ENCODE peak calls at places on chromosomes 12 and 14, in four cellular contexts. One of them, this sample, is unnamed.

GRCh38 chr14:32607399-32607798 is 278.3 kb downstream of the AKAP6 start:
- DNase-seq in aorta: no peak
- DNase-seq in brain microvascular endothelial cell: no peak
- DNase-seq in right atrium auricular region: no peak
- DNase-seq in this sample: no peak

GRCh38 chr14:73500360-73500759 is 9.6 kb downstream of the RIOX1 start:
- DNase-seq in right atrium auricular region: no peak
- DNase-seq in aorta: no peak
- DNase-seq in brain microvascular endothelial cell: no peak
- DNase-seq in this sample: no peak

GRCh38 chr14:50410016-50410530 is 13.4 kb upstream of the CDKL1 start:
- DNase-seq in aorta: no peak
- DNase-seq in right atrium auricular region: no peak
- DNase-seq in brain microvascular endothelial cell: no peak
- DNase-seq in this sample: no peak

GRCh38 chr12:101485015-101485414 is 9.9 kb downstream of the SPIC start:
- DNase-seq in brain microvascular endothelial cell: no peak
- DNase-seq in aorta: no peak
- DNase-seq in right atrium auricular region: no peak
- DNase-seq in this sample: no peak

GRCh38 chr12:47817272-47818006 is 2.3 kb downstream of the HDAC7 start:
- DNase-seq in right atrium auricular region: no peak
- DNase-seq in aorta: peak; percentile 69
- DNase-seq in brain microvascular endothelial cell: no peak
- DNase-seq in this sample: no peak

GRCh38 chr12:49244161-49244560 is 20.7 kb upstream of the TUBA1C start:
- DNase-seq in brain microvascular endothelial cell: peak; percentile 61
- DNase-seq in aorta: no peak
- DNase-seq in right atrium auricular region: no peak
- DNase-seq in this sample: peak; percentile 72

GRCh38 chr14:37090026-37090425 is 82.4 kb downstream of the SLC25A21 start:
- DNase-seq in brain microvascular endothelial cell: no peak
- DNase-seq in right atrium auricular region: no peak
- DNase-seq in aorta: no peak
- DNase-seq in this sample: no peak

GRCh38 chr14:77184396-77185092 is 2.9 kb downstream of the TMEM63C start:
- DNase-seq in aorta: no peak
- DNase-seq in right atrium auricular region: peak; percentile 51
- DNase-seq in brain microvascular endothelial cell: no peak
- DNase-seq in this sample: no peak

GRCh38 chr12:94140556-94140955 is 7.8 kb upstream of the PLXNC1 start:
- DNase-seq in aorta: no peak
- DNase-seq in right atrium auricular region: no peak
- DNase-seq in brain microvascular endothelial cell: no peak
- DNase-seq in this sample: no peak

GRCh38 chr12:6788972-6789905 is at the start of gene CD4:
- DNase-seq in brain microvascular endothelial cell: no peak
- DNase-seq in right atrium auricular region: peak; percentile 73
- DNase-seq in aorta: no peak
- DNase-seq in this sample: no peak

GRCh38 chr12:16329594-16329993 is 17.9 kb upstream of the MGST1 start:
- DNase-seq in brain microvascular endothelial cell: no peak
- DNase-seq in right atrium auricular region: no peak
- DNase-seq in aorta: no peak
- DNase-seq in this sample: no peak

GRCh38 chr12:7060353-7060954 is at the start of gene C1S:
- DNase-seq in right atrium auricular region: peak; percentile 92
- DNase-seq in aorta: peak; percentile 87
- DNase-seq in brain microvascular endothelial cell: peak; percentile 90
- DNase-seq in this sample: peak; percentile 89

GRCh38 chr14:88841741-88842140 is 17.3 kb downstream of the TTC8 start:
- DNase-seq in right atrium auricular region: no peak
- DNase-seq in brain microvascular endothelial cell: no peak
- DNase-seq in aorta: no peak
- DNase-seq in this sample: no peak

GRCh38 chr14:90288646-90289355 is 32.4 kb downstream of the PSMC1 start:
- DNase-seq in brain microvascular endothelial cell: no peak
- DNase-seq in right atrium auricular region: peak; percentile 59
- DNase-seq in aorta: no peak
- DNase-seq in this sample: no peak

GRCh38 chr14:50823763-50824636 is 7.0 kb downstream of the NIN start:
- DNase-seq in right atrium auricular region: no peak
- DNase-seq in brain microvascular endothelial cell: no peak
- DNase-seq in aorta: no peak
- DNase-seq in this sample: no peak

GRCh38 chr12:98595152-98595988 is 1.9 kb downstream of the SLC25A3 start:
- DNase-seq in brain microvascular endothelial cell: peak; percentile 25
- DNase-seq in aorta: no peak
- DNase-seq in right atrium auricular region: no peak
- DNase-seq in this sample: peak; percentile 75

GRCh38 chr12:116539361-116539771 is 19.8 kb upstream of the MAP1LC3B2 start:
- DNase-seq in right atrium auricular region: no peak
- DNase-seq in brain microvascular endothelial cell: no peak
- DNase-seq in aorta: no peak
- DNase-seq in this sample: no peak

GRCh38 chr12:69570545-69571399 is 14.5 kb upstream of the CCT2 start:
- DNase-seq in brain microvascular endothelial cell: peak; percentile 64
- DNase-seq in right atrium auricular region: no peak
- DNase-seq in aorta: no peak
- DNase-seq in this sample: peak; percentile 68

GRCh38 chr12:3200032-3200617 is 122.9 kb downstream of the TSPAN9 start:
- DNase-seq in aorta: peak; percentile 86
- DNase-seq in brain microvascular endothelial cell: peak; percentile 43
- DNase-seq in right atrium auricular region: no peak
- DNase-seq in this sample: no peak

GRCh38 chr14:53896773-53897172 is 59.9 kb downstream of the BMP4 start:
- DNase-seq in aorta: no peak
- DNase-seq in brain microvascular endothelial cell: no peak
- DNase-seq in right atrium auricular region: no peak
- DNase-seq in this sample: no peak

GRCh38 chr14:53432378-53432802 is 279.3 kb upstream of the DDHD1 start:
- DNase-seq in brain microvascular endothelial cell: peak; percentile 6
- DNase-seq in aorta: no peak
- DNase-seq in right atrium auricular region: no peak
- DNase-seq in this sample: peak; percentile 9

GRCh38 chr14:93953263-93953662 is 23.1 kb downstream of the ASB2 start:
- DNase-seq in right atrium auricular region: no peak
- DNase-seq in brain microvascular endothelial cell: no peak
- DNase-seq in aorta: no peak
- DNase-seq in this sample: no peak

GRCh38 chr12:3293013-3293412 is 198.0 kb upstream of the PRMT8 start:
- DNase-seq in right atrium auricular region: no peak
- DNase-seq in aorta: no peak
- DNase-seq in brain microvascular endothelial cell: no peak
- DNase-seq in this sample: no peak

GRCh38 chr14:30225171-30225570 is 297.5 kb upstream of the PRKD1 start:
- DNase-seq in brain microvascular endothelial cell: peak; percentile 8
- DNase-seq in aorta: no peak
- DNase-seq in right atrium auricular region: no peak
- DNase-seq in this sample: no peak

GRCh38 chr14:101965796-101966718 is 1.7 kb downstream of the DYNC1H1 start:
- DNase-seq in right atrium auricular region: no peak
- DNase-seq in brain microvascular endothelial cell: no peak
- DNase-seq in aorta: no peak
- DNase-seq in this sample: peak; percentile 27

GRCh38 chr12:17326649-17327048 is 720.7 kb upstream of the LMO3 start:
- DNase-seq in right atrium auricular region: no peak
- DNase-seq in brain microvascular endothelial cell: no peak
- DNase-seq in aorta: no peak
- DNase-seq in this sample: no peak

GRCh38 chr12:12719496-12719895 is 2.3 kb downstream of the CDKN1B start:
- DNase-seq in aorta: no peak
- DNase-seq in brain microvascular endothelial cell: no peak
- DNase-seq in right atrium auricular region: no peak
- DNase-seq in this sample: no peak

GRCh38 chr14:35704793-35705493 is 104.2 kb downstream of the RALGAPA1 start:
- DNase-seq in right atrium auricular region: no peak
- DNase-seq in brain microvascular endothelial cell: no peak
- DNase-seq in aorta: no peak
- DNase-seq in this sample: no peak

GRCh38 chr14:103739793-103740501 is 24.3 kb downstream of the ZFYVE21 start:
- DNase-seq in brain microvascular endothelial cell: no peak
- DNase-seq in aorta: peak; percentile 72
- DNase-seq in right atrium auricular region: no peak
- DNase-seq in this sample: no peak

GRCh38 chr12:103431950-103432349 is 63.8 kb downstream of the C12orf42 start:
- DNase-seq in brain microvascular endothelial cell: no peak
- DNase-seq in right atrium auricular region: no peak
- DNase-seq in aorta: no peak
- DNase-seq in this sample: no peak

GRCh38 chr12:10735428-10735827 is 12.3 kb upstream of the YBX3 start:
- DNase-seq in brain microvascular endothelial cell: no peak
- DNase-seq in aorta: no peak
- DNase-seq in right atrium auricular region: no peak
- DNase-seq in this sample: no peak

GRCh38 chr14:56592746-56593544 is 13.3 kb downstream of the TMEM260 start:
- DNase-seq in brain microvascular endothelial cell: no peak
- DNase-seq in aorta: no peak
- DNase-seq in right atrium auricular region: no peak
- DNase-seq in this sample: no peak

GRCh38 chr12:49507139-49507538 is 31.7 kb upstream of the KCNH3 start:
- DNase-seq in aorta: no peak
- DNase-seq in brain microvascular endothelial cell: peak; percentile 96
- DNase-seq in right atrium auricular region: no peak
- DNase-seq in this sample: peak; percentile 78

GRCh38 chr14:67547224-67547780 is 14.2 kb downstream of the PLEKHH1 start:
- DNase-seq in brain microvascular endothelial cell: no peak
- DNase-seq in right atrium auricular region: no peak
- DNase-seq in aorta: no peak
- DNase-seq in this sample: no peak

GRCh38 chr14:23882884-23883283 is 70.7 kb upstream of the DHRS4 start:
- DNase-seq in aorta: no peak
- DNase-seq in brain microvascular endothelial cell: no peak
- DNase-seq in right atrium auricular region: no peak
- DNase-seq in this sample: no peak

GRCh38 chr14:60981626-60982455 is 796 bp downstream of the SLC38A6 start:
- DNase-seq in brain microvascular endothelial cell: peak; percentile 74
- DNase-seq in right atrium auricular region: no peak
- DNase-seq in aorta: no peak
- DNase-seq in this sample: no peak

GRCh38 chr14:90658541-90658967 is 157.7 kb downstream of the TTC7B start:
- DNase-seq in brain microvascular endothelial cell: peak; percentile 78
- DNase-seq in aorta: no peak
- DNase-seq in right atrium auricular region: no peak
- DNase-seq in this sample: no peak

GRCh38 chr14:79483472-79483871 is 727.8 kb downstream of the DIO2 start:
- DNase-seq in aorta: no peak
- DNase-seq in brain microvascular endothelial cell: peak; percentile 88
- DNase-seq in right atrium auricular region: no peak
- DNase-seq in this sample: peak; percentile 9

GRCh38 chr14:57714487-57714899 is 151.4 kb downstream of the SLC35F4 start:
- DNase-seq in brain microvascular endothelial cell: no peak
- DNase-seq in aorta: no peak
- DNase-seq in right atrium auricular region: no peak
- DNase-seq in this sample: no peak
- H3K4me3 ChIP-seq in brain microvascular endothelial cell: no peak overlapping the region
- H3K4me3 ChIP-seq in aorta: no peak overlapping the region
- H3K4me3 ChIP-seq in right atrium auricular region: no peak overlapping the region
- H3K4me3 ChIP-seq in this sample: no peak overlapping the region

GRCh38 chr12:54414191-54414525 is 4.9 kb downstream of the ITGA5 start:
- DNase-seq in right atrium auricular region: no peak
- DNase-seq in brain microvascular endothelial cell: no peak
- DNase-seq in aorta: no peak
- DNase-seq in this sample: no peak
- H3K4me3 ChIP-seq in right atrium auricular region: peak overlapping the region; percentile 9
- H3K4me3 ChIP-seq in brain microvascular endothelial cell: no peak overlapping the region
- H3K4me3 ChIP-seq in aorta: peak overlapping the region; percentile 40
- H3K4me3 ChIP-seq in this sample: no peak overlapping the region

GRCh38 chr14:64764641-64765520 is 60.7 kb downstream of the PLEKHG3 start:
- DNase-seq in brain microvascular endothelial cell: peak; percentile 70
- DNase-seq in right atrium auricular region: peak; percentile 79
- DNase-seq in aorta: peak; percentile 91
- DNase-seq in this sample: peak; percentile 33
- H3K4me3 ChIP-seq in brain microvascular endothelial cell: peak overlapping the region; percentile 44
- H3K4me3 ChIP-seq in right atrium auricular region: no peak overlapping the region
- H3K4me3 ChIP-seq in aorta: no peak overlapping the region
- H3K4me3 ChIP-seq in this sample: no peak overlapping the region

GRCh38 chr14:100668352-100668751 is 58.3 kb upstream of the DLK1 start:
- DNase-seq in aorta: no peak
- DNase-seq in right atrium auricular region: no peak
- DNase-seq in brain microvascular endothelial cell: no peak
- DNase-seq in this sample: no peak
- H3K4me3 ChIP-seq in aorta: no peak overlapping the region
- H3K4me3 ChIP-seq in right atrium auricular region: no peak overlapping the region
- H3K4me3 ChIP-seq in brain microvascular endothelial cell: no peak overlapping the region
- H3K4me3 ChIP-seq in this sample: no peak overlapping the region

GRCh38 chr12:25364529-25365339 is 114.0 kb upstream of the KRAS start:
- DNase-seq in right atrium auricular region: no peak
- DNase-seq in brain microvascular endothelial cell: no peak
- DNase-seq in aorta: no peak
- DNase-seq in this sample: no peak
- H3K4me3 ChIP-seq in right atrium auricular region: no peak overlapping the region
- H3K4me3 ChIP-seq in brain microvascular endothelial cell: no peak overlapping the region
- H3K4me3 ChIP-seq in aorta: no peak overlapping the region
- H3K4me3 ChIP-seq in this sample: no peak overlapping the region

DNA sequence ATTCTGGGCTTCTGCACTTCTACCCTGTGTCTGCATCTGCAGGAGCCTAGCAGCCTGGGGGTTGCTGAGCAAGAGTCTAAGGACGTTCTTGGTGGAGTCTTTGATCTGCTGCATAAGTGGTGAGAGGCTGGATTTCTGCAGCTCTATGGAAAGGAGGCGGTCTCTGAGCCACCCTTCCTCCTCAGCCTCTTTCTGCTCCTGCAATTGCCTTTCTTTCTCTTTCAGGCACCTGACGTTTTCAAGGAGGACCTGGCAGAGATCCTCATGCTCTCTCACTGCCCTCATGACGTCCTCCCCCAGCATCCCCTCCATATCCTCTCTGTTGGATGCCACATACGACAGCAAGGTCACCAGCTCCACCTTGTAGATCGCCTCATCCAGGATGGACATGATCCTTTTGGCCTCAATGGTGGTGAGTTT is 13.6 kb upstream of the TPCN1 start:
- DNase-seq in aorta: peak; percentile 52
- DNase-seq in right atrium auricular region: no peak
- DNase-seq in brain microvascular endothelial cell: no peak
- DNase-seq in this sample: no peak
- H3K4me3 ChIP-seq in aorta: no peak overlapping the region
- H3K4me3 ChIP-seq in right atrium auricular region: no peak overlapping the region
- H3K4me3 ChIP-seq in brain microvascular endothelial cell: no peak overlapping the region
- H3K4me3 ChIP-seq in this sample: no peak overlapping the region

GRCh38 chr12:107775093-107775721 is 703 bp downstream of the ASCL4 start:
- DNase-seq in right atrium auricular region: no peak
- DNase-seq in aorta: no peak
- DNase-seq in brain microvascular endothelial cell: no peak
- DNase-seq in this sample: no peak
- H3K4me3 ChIP-seq in right atrium auricular region: no peak overlapping the region
- H3K4me3 ChIP-seq in aorta: no peak overlapping the region
- H3K4me3 ChIP-seq in brain microvascular endothelial cell: no peak overlapping the region
- H3K4me3 ChIP-seq in this sample: no peak overlapping the region

DNA sequence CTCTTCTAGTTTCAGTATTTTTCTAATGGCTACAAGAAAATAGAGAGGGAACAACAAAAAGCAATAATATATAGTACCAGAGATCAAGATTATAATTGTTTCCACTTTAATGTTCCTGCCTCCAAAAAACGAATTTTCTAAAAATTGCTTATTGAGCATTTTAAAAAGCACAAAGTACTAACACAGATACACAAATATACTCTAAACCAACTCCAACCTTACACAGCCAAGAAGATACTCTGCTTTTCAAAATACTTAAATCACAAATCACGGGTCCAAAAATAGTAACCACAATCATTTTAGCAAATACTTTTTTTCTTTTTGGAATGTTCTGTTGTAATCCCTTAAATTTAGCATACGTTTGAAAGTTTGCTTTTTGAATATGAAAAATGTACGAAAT is 2.0 kb downstream of the YAF2 start:
- DNase-seq in brain microvascular endothelial cell: no peak
- DNase-seq in right atrium auricular region: no peak
- DNase-seq in aorta: no peak
- DNase-seq in this sample: no peak
- H3K4me3 ChIP-seq in brain microvascular endothelial cell: no peak overlapping the region
- H3K4me3 ChIP-seq in right atrium auricular region: peak overlapping the region; percentile 82
- H3K4me3 ChIP-seq in aorta: no peak overlapping the region
- H3K4me3 ChIP-seq in this sample: no peak overlapping the region